ENCODE peak calls at places on chromosomes 1 and 21, in five cellular contexts. One of them, this sample, is unnamed.

GRCh38 chr1:12040457-12041051 is 21.3 kb downstream of the MIIP start:
- DNase-seq in sigmoid colon: no peak
- DNase-seq in H1: no peak
- DNase-seq in heart left ventricle: no peak
- DNase-seq in DND-41: no peak
- DNase-seq in this sample: no peak

GRCh38 chr21:35178812-35179211 is 129.7 kb upstream of the RUNX1 start:
- DNase-seq in sigmoid colon: no peak
- DNase-seq in H1: no peak
- DNase-seq in heart left ventricle: no peak
- DNase-seq in DND-41: no peak
- DNase-seq in this sample: no peak

GRCh38 chr1:46804027-46804889 is 5.4 kb downstream of the CYP4B1 start:
- DNase-seq in sigmoid colon: no peak
- DNase-seq in H1: no peak
- DNase-seq in heart left ventricle: no peak
- DNase-seq in DND-41: no peak
- DNase-seq in this sample: peak

GRCh38 chr1:47931395-47931794 is 65.8 kb downstream of the TRABD2B start:
- DNase-seq in sigmoid colon: no peak
- DNase-seq in H1: no peak
- DNase-seq in heart left ventricle: no peak
- DNase-seq in DND-41: peak
- DNase-seq in this sample: no peak

GRCh38 chr21:45256021-45256911 is 31.4 kb downstream of the POFUT2 start:
- DNase-seq in sigmoid colon: no peak
- DNase-seq in H1: peak
- DNase-seq in heart left ventricle: no peak
- DNase-seq in DND-41: peak
- DNase-seq in this sample: no peak

GRCh38 chr1:171753685-171754380 is 12.0 kb upstream of the VAMP4 start:
- DNase-seq in sigmoid colon: no peak
- DNase-seq in H1: no peak
- DNase-seq in heart left ventricle: no peak
- DNase-seq in DND-41: no peak
- DNase-seq in this sample: no peak

GRCh38 chr1:235999259-235999925 is 65.5 kb downstream of the NID1 start:
- DNase-seq in sigmoid colon: no peak
- DNase-seq in H1: no peak
- DNase-seq in heart left ventricle: peak
- DNase-seq in DND-41: no peak
- DNase-seq in this sample: no peak

GRCh38 chr1:113763651-113764050 is 4.4 kb upstream of the PHTF1 start:
- DNase-seq in sigmoid colon: no peak
- DNase-seq in H1: no peak
- DNase-seq in heart left ventricle: no peak
- DNase-seq in DND-41: no peak
- DNase-seq in this sample: no peak

GRCh38 chr1:158732524-158732923 is 12.0 kb upstream of the OR6K3 start:
- DNase-seq in sigmoid colon: no peak
- DNase-seq in H1: no peak
- DNase-seq in heart left ventricle: no peak
- DNase-seq in DND-41: no peak
- DNase-seq in this sample: no peak

GRCh38 chr1:44266400-44267344 is 53.4 kb downstream of the DMAP1 start:
- DNase-seq in sigmoid colon: no peak
- DNase-seq in H1: no peak
- DNase-seq in heart left ventricle: no peak
- DNase-seq in DND-41: no peak
- DNase-seq in this sample: no peak

GRCh38 chr1:63787875-63788274 is 14.1 kb downstream of the ROR1 start:
- DNase-seq in sigmoid colon: no peak
- DNase-seq in H1: no peak
- DNase-seq in heart left ventricle: peak
- DNase-seq in DND-41: no peak
- DNase-seq in this sample: no peak

GRCh38 chr1:170687625-170688024 is 23.7 kb downstream of the PRRX1 start:
- DNase-seq in sigmoid colon: no peak
- DNase-seq in H1: no peak
- DNase-seq in heart left ventricle: no peak
- DNase-seq in DND-41: no peak
- DNase-seq in this sample: no peak

GRCh38 chr1:245091818-245092637 is 62.8 kb upstream of the KIF26B start:
- DNase-seq in sigmoid colon: peak
- DNase-seq in H1: peak
- DNase-seq in heart left ventricle: peak
- DNase-seq in DND-41: peak
- DNase-seq in this sample: no peak

GRCh38 chr1:185674201-185674600 is 60.0 kb upstream of the HMCN1 start:
- DNase-seq in sigmoid colon: no peak
- DNase-seq in H1: no peak
- DNase-seq in heart left ventricle: no peak
- DNase-seq in DND-41: no peak
- DNase-seq in this sample: no peak

GRCh38 chr21:34936874-34937563 is 112.1 kb downstream of the RUNX1 start:
- DNase-seq in sigmoid colon: no peak
- DNase-seq in H1: no peak
- DNase-seq in heart left ventricle: no peak
- DNase-seq in DND-41: no peak
- DNase-seq in this sample: no peak

GRCh38 chr1:13930151-13930550 is 230.2 kb downstream of the PRDM2 start:
- DNase-seq in sigmoid colon: no peak
- DNase-seq in H1: peak
- DNase-seq in heart left ventricle: no peak
- DNase-seq in DND-41: peak
- DNase-seq in this sample: no peak

GRCh38 chr1:176195547-176195946 is 11.5 kb downstream of the COP1 start:
- DNase-seq in sigmoid colon: no peak
- DNase-seq in H1: no peak
- DNase-seq in heart left ventricle: no peak
- DNase-seq in DND-41: no peak
- DNase-seq in this sample: no peak

GRCh38 chr1:223041481-223041880 is 101.6 kb downstream of the TLR5 start:
- DNase-seq in sigmoid colon: no peak
- DNase-seq in H1: no peak
- DNase-seq in heart left ventricle: no peak
- DNase-seq in DND-41: no peak
- DNase-seq in this sample: no peak

GRCh38 chr21:44846485-44847260 is 26.8 kb downstream of the PTTG1IP start:
- DNase-seq in sigmoid colon: peak
- DNase-seq in H1: no peak
- DNase-seq in heart left ventricle: peak
- DNase-seq in DND-41: no peak
- DNase-seq in this sample: peak

GRCh38 chr1:209168204-209168603 is 415.3 kb upstream of the CAMK1G start:
- DNase-seq in sigmoid colon: no peak
- DNase-seq in H1: no peak
- DNase-seq in heart left ventricle: no peak
- DNase-seq in DND-41: no peak
- DNase-seq in this sample: no peak

GRCh38 chr21:36909423-36909822 is 57.0 kb downstream of the HLCS start:
- DNase-seq in sigmoid colon: no peak
- DNase-seq in H1: no peak
- DNase-seq in heart left ventricle: no peak
- DNase-seq in DND-41: no peak
- DNase-seq in this sample: no peak

GRCh38 chr1:53026254-53026653 is 35.8 kb upstream of the PODN start:
- DNase-seq in sigmoid colon: no peak
- DNase-seq in H1: no peak
- DNase-seq in heart left ventricle: no peak
- DNase-seq in DND-41: no peak
- DNase-seq in this sample: no peak

GRCh38 chr21:35348686-35349085 is 299.6 kb upstream of the RUNX1 start:
- DNase-seq in sigmoid colon: no peak
- DNase-seq in H1: no peak
- DNase-seq in heart left ventricle: no peak
- DNase-seq in DND-41: no peak
- DNase-seq in this sample: no peak

GRCh38 chr1:88698140-88698539 is 14.1 kb downstream of the PKN2 start:
- DNase-seq in sigmoid colon: no peak
- DNase-seq in H1: no peak
- DNase-seq in heart left ventricle: no peak
- DNase-seq in DND-41: no peak
- DNase-seq in this sample: no peak

GRCh38 chr1:167904641-167905040 is 9.3 kb downstream of the ADCY10 start:
- DNase-seq in sigmoid colon: no peak
- DNase-seq in H1: no peak
- DNase-seq in heart left ventricle: no peak
- DNase-seq in DND-41: no peak
- DNase-seq in this sample: no peak

GRCh38 chr1:200850554-200850953 is 22.2 kb upstream of the GPR25 start:
- DNase-seq in sigmoid colon: no peak
- DNase-seq in H1: no peak
- DNase-seq in heart left ventricle: no peak
- DNase-seq in DND-41: no peak
- DNase-seq in this sample: no peak

GRCh38 chr1:227320476-227320875 is 2.2 kb upstream of the CDC42BPA start:
- DNase-seq in sigmoid colon: no peak
- DNase-seq in H1: no peak
- DNase-seq in heart left ventricle: no peak
- DNase-seq in DND-41: no peak
- DNase-seq in this sample: no peak

GRCh38 chr1:181318022-181318857 is 165.1 kb upstream of the CACNA1E start:
- DNase-seq in sigmoid colon: no peak
- DNase-seq in H1: peak
- DNase-seq in heart left ventricle: no peak
- DNase-seq in DND-41: no peak
- DNase-seq in this sample: no peak

GRCh38 chr1:51170342-51170741 is 65.7 kb upstream of the RNF11 start:
- DNase-seq in sigmoid colon: no peak
- DNase-seq in H1: no peak
- DNase-seq in heart left ventricle: no peak
- DNase-seq in DND-41: no peak
- DNase-seq in this sample: no peak

GRCh38 chr1:174433451-174433850 is 14.3 kb upstream of the GPR52 start:
- DNase-seq in sigmoid colon: no peak
- DNase-seq in H1: no peak
- DNase-seq in heart left ventricle: no peak
- DNase-seq in DND-41: no peak
- DNase-seq in this sample: no peak

GRCh38 chr1:246725191-246725590 is 982 bp downstream of the SCCPDH start:
- DNase-seq in sigmoid colon: no peak
- DNase-seq in H1: no peak
- DNase-seq in heart left ventricle: no peak
- DNase-seq in DND-41: no peak
- DNase-seq in this sample: no peak

GRCh38 chr1:13935336-13935735 is 235.3 kb downstream of the PRDM2 start:
- DNase-seq in sigmoid colon: no peak
- DNase-seq in H1: no peak
- DNase-seq in heart left ventricle: no peak
- DNase-seq in DND-41: no peak
- DNase-seq in this sample: no peak

GRCh38 chr1:10939654-10940450 is 72.6 kb upstream of the TARDBP start:
- DNase-seq in sigmoid colon: no peak
- DNase-seq in H1: no peak
- DNase-seq in heart left ventricle: no peak
- DNase-seq in DND-41: peak
- DNase-seq in this sample: no peak

GRCh38 chr1:24392604-24392946 is 21.0 kb downstream of the STPG1 start:
- DNase-seq in sigmoid colon: no peak
- DNase-seq in H1: no peak
- DNase-seq in heart left ventricle: no peak
- DNase-seq in DND-41: no peak
- DNase-seq in this sample: no peak
- H3K4me3 ChIP-seq in sigmoid colon: no peak
- H3K4me3 ChIP-seq in H1: no peak
- H3K4me3 ChIP-seq in heart left ventricle: no peak
- H3K4me3 ChIP-seq in DND-41: no peak
- H3K4me3 ChIP-seq in this sample: no peak

GRCh38 chr1:1761504-1762376 is 16.5 kb downstream of the NADK start:
- DNase-seq in sigmoid colon: no peak
- DNase-seq in H1: no peak
- DNase-seq in heart left ventricle: no peak
- DNase-seq in DND-41: no peak
- DNase-seq in this sample: no peak

GRCh38 chr1:1760345-1760650 is 18.0 kb downstream of the NADK start:
- DNase-seq in sigmoid colon: no peak
- DNase-seq in H1: no peak
- DNase-seq in heart left ventricle: no peak
- DNase-seq in DND-41: no peak
- DNase-seq in this sample: no peak

GRCh38 chr1:1759456-1760344 is 18.6 kb downstream of the NADK start:
- DNase-seq in sigmoid colon: no peak
- DNase-seq in H1: no peak
- DNase-seq in heart left ventricle: no peak
- DNase-seq in DND-41: no peak
- DNase-seq in this sample: no peak

GRCh38 chr1:1758692-1759455 is 19.4 kb downstream of the NADK start:
- DNase-seq in sigmoid colon: peak
- DNase-seq in H1: no peak
- DNase-seq in heart left ventricle: peak
- DNase-seq in DND-41: no peak
- DNase-seq in this sample: no peak

DNA sequence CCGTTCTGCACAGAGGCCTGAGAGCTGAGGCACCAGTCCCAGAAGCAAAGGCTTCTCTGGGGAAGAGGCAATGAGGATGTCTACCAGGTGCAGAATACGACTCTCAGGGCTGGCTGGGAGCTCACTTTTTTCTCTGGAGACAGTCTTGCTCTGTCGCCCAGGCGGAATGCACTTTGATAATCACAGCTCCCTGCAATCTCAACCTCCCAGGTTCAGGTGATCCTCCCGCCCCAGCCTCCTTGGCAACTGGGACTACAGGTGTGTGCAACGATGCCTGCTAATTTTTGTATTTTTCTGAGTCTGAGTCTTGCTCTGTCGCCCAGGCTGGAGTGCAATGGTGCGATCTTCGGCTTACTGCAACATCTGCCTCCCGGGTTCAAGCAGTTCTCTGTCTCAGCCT is 17.6 kb downstream of the NADK start:
- DNase-seq in sigmoid colon: no peak
- DNase-seq in H1: no peak
- DNase-seq in heart left ventricle: no peak
- DNase-seq in DND-41: no peak
- DNase-seq in this sample: no peak
- H3K27ac ChIP-seq in sigmoid colon: no peak
- H3K27ac ChIP-seq in H1: no peak
- H3K27ac ChIP-seq in heart left ventricle: no peak
- H3K27ac ChIP-seq in DND-41: no peak
- H3K27ac ChIP-seq in this sample: no peak

GRCh38 chr1:203089651-203090045 is 3.8 kb upstream of the MYOG start:
- DNase-seq in sigmoid colon: no peak
- DNase-seq in H1: peak
- DNase-seq in heart left ventricle: no peak
- DNase-seq in DND-41: no peak
- DNase-seq in this sample: no peak
- TF ChIP-seq CTCF in sigmoid colon: no peak
- TF ChIP-seq CTCF in H1: peak
- TF ChIP-seq CTCF in heart left ventricle: no peak
- TF ChIP-seq CTCF in DND-41: no peak
- TF ChIP-seq CTCF in this sample: no peak

DNA sequence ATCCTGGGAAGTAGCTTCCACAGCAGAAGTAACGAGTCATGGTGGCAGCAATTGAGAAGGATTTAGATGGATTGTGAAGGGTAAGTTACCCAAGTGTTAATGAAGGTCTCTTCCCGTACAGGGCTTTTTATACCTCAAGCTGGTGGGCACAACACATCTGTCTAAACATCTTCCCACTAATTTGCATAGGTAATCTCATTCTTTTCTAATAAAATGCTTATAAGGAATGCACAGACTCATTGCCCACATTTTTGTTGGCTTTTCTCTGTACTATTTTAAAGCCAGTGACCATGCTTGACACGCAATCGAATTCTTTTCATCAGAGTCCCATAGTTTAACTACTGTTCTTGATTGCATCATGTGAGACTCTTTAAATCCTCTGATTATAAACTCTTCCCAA is at the start of gene KRTAP7-1:
- DNase-seq in sigmoid colon: no peak
- DNase-seq in H1: no peak
- DNase-seq in heart left ventricle: no peak
- DNase-seq in DND-41: no peak
- DNase-seq in this sample: no peak
- H3K4me3 ChIP-seq in sigmoid colon: no peak
- H3K4me3 ChIP-seq in H1: no peak
- H3K4me3 ChIP-seq in heart left ventricle: no peak
- H3K4me3 ChIP-seq in DND-41: no peak
- H3K4me3 ChIP-seq in this sample: no peak